ENCODE peak calls at places on chromosome 19, in seven cellular contexts. R is ovary; N is AG04449; M is left ventricle myocardium inferior; X is foreskin fibroblast; F is brain microvascular endothelial cell; S is CD8-positive, alpha-beta T cell. D is an unnamed sample.

GRCh38 chr19:36973844-36974195 is 57.7 kb downstream of the ZNF568 start:
- DNase-seq in S (no peak), M (no peak), X (no peak), R (no peak), N (no peak), F (no peak), D (no peak)

GRCh38 chr19:34837262-34837661 is 64.2 kb upstream of the ZNF599 start:
- DNase-seq in N (no peak), F (no peak), S (no peak), M (peak), X (no peak), R (no peak), D (no peak)

GRCh38 chr19:13842294-13843103 is 34.4 kb upstream of the NANOS3 start:
- DNase-seq in M (peak), R (peak), N (no peak), F (no peak), S (peak), X (peak), D (no peak)

GRCh38 chr19:14404322-14404721 is 14.8 kb downstream of the DDX39A start:
- DNase-seq in S (no peak), X (no peak), R (no peak), F (no peak), M (no peak), N (no peak), D (no peak)

GRCh38 chr19:58399903-58400637 is 4.6 kb downstream of the RNF225 start:
- DNase-seq in R (no peak), F (no peak), N (no peak), X (peak), S (no peak), M (no peak), D (no peak)

GRCh38 chr19:912181-913079 is 589 bp downstream of the R3HDM4 start:
- DNase-seq in N (no peak), F (no peak), R (peak), S (peak), X (no peak), M (no peak), D (no peak)

GRCh38 chr19:40594251-40594650 is 6.9 kb upstream of the LTBP4 start:
- DNase-seq in R (no peak), X (no peak), F (no peak), M (no peak), N (no peak), S (no peak), D (no peak)

GRCh38 chr19:50890422-50891252 is 17.4 kb downstream of the KLK2 start:
- DNase-seq in S (no peak), F (peak), M (no peak), R (no peak), N (peak), X (peak), D (no peak)

GRCh38 chr19:41904118-41904870 is 21.3 kb downstream of the ARHGEF1 start:
- DNase-seq in N (no peak), F (no peak), M (no peak), S (no peak), R (no peak), X (no peak), D (no peak)

GRCh38 chr19:55301459-55302331 is 17.9 kb downstream of the BRSK1 start:
- DNase-seq in R (peak), N (no peak), X (peak), M (peak), S (peak), F (peak), D (peak)

GRCh38 chr19:12733369-12733896 is 1.1 kb downstream of the TRIR start:
- DNase-seq in X (peak), R (no peak), N (no peak), S (peak), F (no peak), M (no peak), D (no peak)

GRCh38 chr19:1055028-1055425 is 11.9 kb upstream of the ARHGAP45 start:
- DNase-seq in X (no peak), N (no peak), R (no peak), F (no peak), M (no peak), S (no peak), D (no peak)

GRCh38 chr19:628168-628567 is 5.2 kb downstream of the POLRMT start:
- DNase-seq in X (no peak), S (no peak), R (no peak), F (no peak), N (no peak), M (no peak), D (no peak)

GRCh38 chr19:49555600-49556411 is 24.6 kb downstream of the NOSIP start:
- DNase-seq in R (peak), N (no peak), X (peak), S (peak), M (peak), F (no peak), D (peak)

GRCh38 chr19:39795001-39795400 is 16.3 kb downstream of the LEUTX start:
- DNase-seq in S (no peak), M (no peak), R (no peak), N (no peak), X (no peak), F (no peak), D (no peak)

GRCh38 chr19:39351537-39352037 is 9.4 kb downstream of the SAMD4B start:
- DNase-seq in N (no peak), M (no peak), R (no peak), F (no peak), X (peak), S (no peak), D (no peak)

GRCh38 chr19:33376423-33376822 is 2.9 kb downstream of the CEBPG start:
- DNase-seq in S (no peak), R (peak), M (peak), F (peak), X (peak), N (peak), D (peak)

GRCh38 chr19:15292847-15293582 is 39.3 kb downstream of the BRD4 start:
- DNase-seq in M (no peak), N (no peak), R (no peak), F (no peak), X (peak), S (peak), D (no peak)

GRCh38 chr19:16197622-16198362 is at the start of gene AP1M1:
- DNase-seq in M (peak), F (peak), S (peak), X (peak), N (peak), R (peak), D (peak)

GRCh38 chr19:10203686-10204085 is 8.9 kb upstream of the DNMT1 start:
- DNase-seq in N (no peak), S (no peak), M (no peak), R (no peak), X (no peak), F (no peak), D (no peak)

GRCh38 chr19:10209305-10209704 is 14.6 kb upstream of the DNMT1 start:
- DNase-seq in N (no peak), S (no peak), R (no peak), X (peak), F (peak), M (no peak), D (no peak)

GRCh38 chr19:10205636-10206035 is 10.9 kb upstream of the DNMT1 start:
- DNase-seq in F (no peak), X (no peak), R (no peak), N (no peak), M (no peak), S (no peak), D (no peak)

GRCh38 chr19:10207026-10207425 is 12.3 kb upstream of the DNMT1 start:
- DNase-seq in M (no peak), N (no peak), S (no peak), F (no peak), X (no peak), R (no peak), D (no peak)

DNA sequence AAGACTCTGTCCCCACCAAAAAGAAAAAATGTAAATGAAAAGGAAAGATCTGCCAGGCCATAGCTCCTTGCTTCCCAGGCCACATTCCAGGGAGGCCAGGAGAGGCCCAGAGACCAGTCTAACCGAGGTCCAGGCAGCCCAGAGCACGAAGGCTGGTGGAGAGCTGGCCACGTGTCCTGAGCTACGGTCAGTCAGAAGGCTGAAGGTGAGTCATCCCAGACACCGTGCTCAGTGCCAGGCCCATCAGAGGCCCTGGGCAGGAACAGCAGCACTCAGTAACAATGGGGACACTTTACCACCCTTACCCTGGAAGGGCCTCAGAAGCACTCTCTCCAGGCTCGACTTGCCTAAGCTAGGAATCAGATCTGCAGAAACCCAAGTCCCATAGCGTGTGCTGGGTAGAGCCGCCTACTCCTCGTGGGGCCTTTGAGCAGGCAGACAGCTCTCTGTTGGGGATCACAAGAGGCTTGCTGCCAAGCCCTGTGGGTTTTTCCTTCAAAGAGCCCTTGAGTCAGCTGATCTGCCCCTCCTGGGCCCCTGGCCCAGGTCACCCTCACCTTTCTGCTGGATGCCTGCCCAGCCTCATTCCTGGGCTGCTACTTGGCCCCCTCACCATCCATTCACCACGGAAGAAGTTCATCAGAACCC is 11.6 kb upstream of the DNMT1 start:
- DNase-seq in M (no peak), R (no peak), X (peak), S (no peak), N (no peak), F (peak), D (peak)
- TF ChIP-seq CTCF in M (no peak), R (no peak), X (no peak), S (no peak), N (no peak), F (no peak), D (no peak)

GRCh38 chr19:19433666-19434213 is 28.3 kb downstream of the GATAD2A start:
- DNase-seq in F (no peak), S (no peak), R (no peak), N (no peak), X (no peak), M (no peak), D (no peak)

GRCh38 chr19:19436137-19436691 is 30.7 kb downstream of the GATAD2A start:
- DNase-seq in M (no peak), F (no peak), R (no peak), X (no peak), S (no peak), N (no peak), D (no peak)

GRCh38 chr19:19434483-19435045 is 29.1 kb downstream of the GATAD2A start:
- DNase-seq in M (peak), N (no peak), S (no peak), X (peak), R (peak), F (no peak), D (no peak)

GRCh38 chr19:19429361-19429760 is 23.9 kb downstream of the GATAD2A start:
- DNase-seq in S (no peak), N (no peak), R (no peak), M (no peak), F (no peak), X (no peak), D (no peak)

GRCh38 chr19:19432732-19433131 is 27.3 kb downstream of the GATAD2A start:
- DNase-seq in X (no peak), S (no peak), M (no peak), F (no peak), N (no peak), R (no peak), D (no peak)
- H3K4me3 ChIP-seq in X (no peak), S (no peak), M (no peak), F (no peak), N (no peak), R (no peak), D (no peak)

GRCh38 chr19:3387645-3388589 is 21.5 kb downstream of the NFIC start:
- DNase-seq in S (no peak), R (peak), M (peak), X (peak), F (no peak), N (no peak), D (no peak)
- TF ChIP-seq CTCF in S (no peak), R (no peak), M (peak), X (no peak), F (no peak), N (no peak), D (no peak)

GRCh38 chr19:4393947-4394590 is 6.3 kb downstream of the SH3GL1 start:
- DNase-seq in R (no peak), F (no peak), M (no peak), N (no peak), X (peak), S (no peak), D (no peak)
- H3K4me3 ChIP-seq in R (no peak), F (no peak), M (no peak), N (no peak), X (no peak), S (no peak), D (no peak)

DNA sequence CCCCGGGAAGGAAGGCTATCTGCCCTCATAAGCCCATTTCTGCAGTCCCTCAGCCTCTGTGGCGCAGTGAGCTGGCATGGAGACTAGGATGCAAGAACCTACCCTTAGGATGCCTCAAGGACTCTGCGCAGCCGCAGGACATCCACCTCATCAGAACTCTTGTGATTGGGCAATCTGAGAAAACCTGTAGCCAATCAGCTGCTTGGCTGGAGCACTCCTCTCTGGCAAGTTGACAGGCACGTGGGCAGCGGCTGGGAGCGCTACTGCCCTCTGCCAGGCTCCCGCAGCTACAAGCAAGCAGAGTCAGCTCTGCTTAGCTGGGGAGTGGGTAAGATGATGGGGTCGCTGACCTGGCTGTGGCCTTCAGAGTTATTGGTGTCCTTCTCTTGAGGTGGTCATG is 1.5 kb upstream of the ECSIT start:
- DNase-seq in S (peak), X (peak), N (no peak), F (peak), M (peak), R (peak), D (peak)
- TF ChIP-seq CTCF in S (no peak), X (no peak), N (peak), F (peak), M (peak), R (no peak), D (peak)

D was measured in astrocyte of the cerebellum.